ENCODE peak calls at places on chromosomes 11 and 22, in six cellular contexts. V is AG09309, Q is foreskin fibroblast, B is hepatocyte, P is astrocyte of the spinal cord, N is right atrium auricular region. M is an unnamed sample.

GRCh38 chr22:32271389-32271788 is 16.2 kb upstream of the SLC5A4 start:
- DNase-seq in V (no peak), Q (no peak), B (no peak), P (no peak), N (no peak), M (no peak)

GRCh38 chr11:112719736-112720525 is 241.3 kb upstream of the NCAM1 start:
- DNase-seq in V (no peak), Q (no peak), B (no peak), P (no peak), N (no peak), M (no peak)

GRCh38 chr11:64342869-64343739 is 3.1 kb downstream of the CCDC88B start:
- DNase-seq in V (no peak), Q (no peak), B (peak; percentile 2), P (no peak), N (no peak), M (no peak)

GRCh38 chr22:44676441-44677298 is 25.3 kb upstream of the PRR5 start:
- DNase-seq in V (no peak), Q (peak; percentile 29), B (peak; percentile 89), P (no peak), N (no peak), M (no peak)

GRCh38 chr11:131689049-131689925 is 318.9 kb downstream of the NTM start:
- DNase-seq in V (no peak), Q (no peak), B (no peak), P (no peak), N (no peak), M (no peak)

GRCh38 chr22:27667121-27667843 is 134.3 kb downstream of the MN1 start:
- DNase-seq in V (no peak), Q (peak; percentile 14), B (no peak), P (peak; percentile 62), N (no peak), M (no peak)

GRCh38 chr11:43557553-43558031 is 122.9 kb upstream of the HSD17B12 start:
- DNase-seq in V (no peak), Q (peak; percentile 31), B (no peak), P (no peak), N (no peak), M (no peak)

GRCh38 chr22:26330971-26331625 is 98.0 kb upstream of the ASPHD2 start:
- DNase-seq in V (no peak), Q (peak; percentile 67), B (peak; percentile 75), P (peak; percentile 17), N (no peak), M (peak; percentile 63)

GRCh38 chr22:17368727-17369552 is at the start of gene CECR2:
- DNase-seq in V (no peak), Q (peak; percentile 28), B (peak; percentile 78), P (peak; percentile 20), N (peak; percentile 61), M (peak; percentile 74)

GRCh38 chr22:17315310-17315709 is 54.0 kb upstream of the CECR2 start:
- DNase-seq in V (no peak), Q (no peak), B (no peak), P (no peak), N (no peak), M (no peak)

GRCh38 chr11:107563702-107564101 is 1.8 kb downstream of the ALKBH8 start:
- DNase-seq in V (no peak), Q (peak; percentile 77), B (peak; percentile 63), P (peak; percentile 57), N (no peak), M (peak; percentile 18)

GRCh38 chr11:33735426-33736147 is 636 bp downstream of the CD59 start:
- DNase-seq in V (no peak), Q (peak; percentile 49), B (peak; percentile 48), P (peak; percentile 33), N (no peak), M (no peak)

GRCh38 chr11:8219257-8220021 is 44.2 kb downstream of the LMO1 start:
- DNase-seq in V (no peak), Q (peak; percentile 69), B (peak; percentile 72), P (peak; percentile 58), N (no peak), M (peak; percentile 73)

GRCh38 chr11:8218409-8218808 is 45.3 kb downstream of the LMO1 start:
- DNase-seq in V (no peak), Q (no peak), B (no peak), P (no peak), N (no peak), M (no peak)

GRCh38 chr11:8220261-8221024 is 43.2 kb downstream of the LMO1 start:
- DNase-seq in V (no peak), Q (no peak), B (no peak), P (no peak), N (no peak), M (no peak)

GRCh38 chr11:8217926-8218325 is 45.8 kb downstream of the LMO1 start:
- DNase-seq in V (no peak), Q (no peak), B (no peak), P (no peak), N (no peak), M (no peak)

DNA sequence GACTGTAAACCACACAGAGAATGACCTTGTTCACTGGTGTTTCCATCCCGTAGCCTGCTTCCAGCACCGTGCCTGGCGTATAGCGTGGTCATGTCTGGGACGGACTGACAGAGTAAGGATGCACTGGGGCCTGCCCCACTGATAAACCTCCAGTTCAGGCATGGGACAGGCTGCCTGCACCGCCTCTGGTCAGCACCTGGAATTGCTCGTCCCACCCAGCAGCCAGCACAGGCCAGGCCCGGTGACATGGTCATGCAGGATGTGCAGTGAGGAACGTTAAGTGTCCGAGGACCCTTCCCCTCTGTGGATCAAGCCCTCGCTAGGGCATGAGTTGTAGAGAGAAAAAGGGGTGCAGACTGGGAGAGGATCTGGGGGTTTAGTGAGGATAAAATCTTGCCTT is 44.8 kb downstream of the LMO1 start:
- DNase-seq in V (no peak), Q (no peak), B (no peak), P (no peak), N (no peak), M (no peak)
- TF ChIP-seq CTCF in V (no peak), Q (no peak), B (no peak), P (no peak), N (no peak), M (peak; percentile 43)

DNA sequence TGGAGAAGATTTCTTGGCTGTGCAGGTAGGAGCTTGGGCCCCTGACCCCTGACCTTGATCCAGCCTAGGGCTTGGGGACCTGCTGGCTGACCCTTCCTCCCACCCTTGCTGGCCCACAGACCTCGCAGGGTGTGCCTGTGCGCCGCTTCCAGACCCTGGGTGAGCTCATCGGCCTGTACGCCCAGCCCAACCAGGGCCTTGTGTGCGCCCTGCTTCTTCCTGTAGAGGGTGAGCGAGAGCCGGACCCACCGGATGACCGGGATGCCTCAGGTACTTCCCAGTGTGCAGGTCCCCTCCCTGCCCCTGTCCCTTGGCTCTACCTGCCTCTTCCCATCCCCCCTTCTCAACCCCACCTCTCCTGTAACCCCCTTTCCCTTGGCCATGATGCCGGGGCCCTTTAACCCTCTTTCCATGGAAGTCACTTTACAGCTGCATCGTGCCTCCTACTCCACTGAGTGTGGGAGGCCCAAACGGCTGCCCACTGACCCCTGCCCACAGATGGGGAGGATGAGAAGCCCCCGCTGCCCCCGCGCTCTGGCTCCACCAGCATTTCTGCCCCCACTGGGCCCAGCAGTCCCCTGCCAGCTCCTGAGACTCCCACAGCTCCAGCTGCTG is 3.8 kb downstream of the INPPL1 start:
- DNase-seq in V (no peak), Q (no peak), B (peak; percentile 11), P (no peak), N (no peak), M (no peak)
- TF ChIP-seq CTCF in V (no peak), Q (no peak), B (no peak), P (peak; percentile 41), N (no peak), M (no peak)

GRCh38 chr22:49998718-49999062 is 13.9 kb downstream of the IL17REL start:
- DNase-seq in V (no peak), Q (no peak), B (no peak), P (no peak), N (no peak), M (no peak)
- TF ChIP-seq CTCF in V (no peak), Q (no peak), B (no peak), P (no peak), N (no peak), M (no peak)

DNA sequence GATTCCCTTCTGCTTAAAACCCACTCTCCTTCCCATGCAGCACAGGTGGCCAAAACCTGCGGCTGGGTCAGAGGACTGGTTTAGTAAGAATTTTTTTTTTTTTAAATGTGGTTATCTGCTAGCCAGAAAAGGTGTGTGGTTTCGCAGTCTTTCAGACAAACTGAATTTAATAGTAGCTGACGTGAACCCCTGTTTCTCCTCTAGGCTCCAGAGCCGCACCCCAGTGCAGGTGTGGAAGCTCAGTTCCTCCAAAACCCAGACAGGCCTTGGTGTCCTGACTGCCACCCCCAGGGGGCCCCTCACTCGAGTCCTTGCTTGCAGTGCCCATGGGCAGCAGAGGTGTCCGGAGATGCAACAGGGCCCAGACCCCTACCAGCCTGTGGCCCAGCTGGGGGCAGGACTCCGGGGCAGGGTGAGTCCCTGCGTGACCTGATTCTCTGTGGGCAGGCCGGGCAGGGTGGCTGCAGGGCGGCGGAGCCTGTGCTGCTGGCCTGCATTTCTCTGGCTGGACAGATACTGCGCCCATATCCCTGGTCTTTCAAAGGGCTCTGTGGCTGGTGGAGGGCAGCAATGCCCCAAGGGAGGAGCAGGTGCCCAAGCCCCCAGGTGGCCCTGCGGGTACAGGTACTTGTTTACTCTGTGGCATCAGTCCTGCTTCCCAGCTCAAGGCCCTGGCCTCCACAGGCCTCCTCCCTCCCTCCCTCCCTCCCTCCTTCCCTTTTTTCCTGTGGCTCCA is 15.2 kb downstream of the KCNQ1 start:
- DNase-seq in V (no peak), Q (no peak), B (no peak), P (no peak), N (no peak), M (no peak)
- TF ChIP-seq CTCF in V (no peak), Q (no peak), B (no peak), P (no peak), N (no peak), M (no peak)

M was measured in endothelial cell.